ENCODE peak calls at places on chromosomes 5 and 9, in seven cellular contexts. T, R, J, O, H, Y and U are unnamed samples.

GRCh38 chr5:66169534-66169933 is 25.4 kb downstream of the SREK1 start:
- DNase-seq in T (no peak), R (no peak), J (no peak), O (no peak), H (no peak), Y (peak; percentile 54), U (no peak)

GRCh38 chr5:99061711-99062110 is 132.9 kb upstream of the CHD1 start:
- DNase-seq in T (no peak), R (no peak), J (peak; percentile 82), O (peak; percentile 74), H (no peak), Y (no peak), U (no peak)

GRCh38 chr9:80547613-80548012 is 975.8 kb downstream of the TLE4 start:
- DNase-seq in T (no peak), R (no peak), J (no peak), O (no peak), H (no peak), Y (no peak), U (no peak)

GRCh38 chr9:71233646-71234045 is 112.2 kb upstream of the TRPM3 start:
- DNase-seq in T (no peak), R (no peak), J (no peak), O (no peak), H (no peak), Y (no peak), U (no peak)

GRCh38 chr9:136306691-136307208 is 2.9 kb upstream of the CCDC187 start:
- DNase-seq in T (no peak), R (peak; percentile 49), J (no peak), O (no peak), H (peak; percentile 59), Y (no peak), U (no peak)

GRCh38 chr5:57841671-57842375 is 359.2 kb upstream of the ACTBL2 start:
- DNase-seq in T (peak; percentile 65), R (peak; percentile 62), J (peak; percentile 99), O (peak; percentile 99), H (no peak), Y (no peak), U (no peak)

GRCh38 chr9:101449071-101449721 is 13.6 kb upstream of the ALDOB start:
- DNase-seq in T (peak; percentile 83), R (peak; percentile 91), J (peak; percentile 48), O (peak; percentile 64), H (peak; percentile 89), Y (peak; percentile 78), U (no peak)

GRCh38 chr5:84088996-84089395 is 295.7 kb downstream of the EDIL3 start:
- DNase-seq in T (peak; percentile 31), R (peak; percentile 16), J (peak; percentile 34), O (no peak), H (peak; percentile 22), Y (peak; percentile 1), U (no peak)

GRCh38 chr9:35832814-35833213 is 3.8 kb downstream of the TMEM8B start:
- DNase-seq in T (no peak), R (no peak), J (no peak), O (no peak), H (no peak), Y (no peak), U (no peak)

GRCh38 chr9:36208521-36209253 is 18.0 kb downstream of the CLTA start:
- DNase-seq in T (no peak), R (no peak), J (peak; percentile 40), O (no peak), H (peak; percentile 50), Y (no peak), U (no peak)

GRCh38 chr5:120382813-120383212 is 81.3 kb upstream of the PRR16 start:
- DNase-seq in T (no peak), R (no peak), J (no peak), O (no peak), H (no peak), Y (no peak), U (peak; percentile 32)

GRCh38 chr5:104080646-104081175 is 518.1 kb upstream of the NUDT12 start:
- DNase-seq in T (no peak), R (no peak), J (no peak), O (no peak), H (no peak), Y (no peak), U (no peak)

GRCh38 chr9:107732781-107733529 is 243.4 kb upstream of the KLF4 start:
- DNase-seq in T (no peak), R (no peak), J (peak; percentile 88), O (peak; percentile 79), H (no peak), Y (no peak), U (no peak)

GRCh38 chr9:89256225-89256624 is 54.8 kb upstream of the CKS2 start:
- DNase-seq in T (no peak), R (no peak), J (no peak), O (no peak), H (no peak), Y (no peak), U (no peak)

GRCh38 chr5:56277573-56277972 is 44.4 kb upstream of the ANKRD55 start:
- DNase-seq in T (no peak), R (no peak), J (no peak), O (no peak), H (no peak), Y (no peak), U (no peak)

GRCh38 chr5:41785061-41785460 is 85.2 kb downstream of the OXCT1 start:
- DNase-seq in T (no peak), R (no peak), J (no peak), O (no peak), H (no peak), Y (no peak), U (no peak)

GRCh38 chr5:8912106-8912505 is 633.8 kb downstream of the SEMA5A start:
- DNase-seq in T (no peak), R (no peak), J (peak; percentile 66), O (peak; percentile 71), H (no peak), Y (no peak), U (no peak)

GRCh38 chr5:43555895-43556606 is 826 bp downstream of the PAIP1 start:
- DNase-seq in T (peak; percentile 6), R (peak; percentile 66), J (peak; percentile 51), O (peak; percentile 60), H (peak; percentile 81), Y (peak; percentile 51), U (peak; percentile 72)

GRCh38 chr9:95264954-95265615 is 52.4 kb downstream of the FANCC start:
- DNase-seq in T (no peak), R (peak; percentile 34), J (peak; percentile 52), O (no peak), H (no peak), Y (peak; percentile 24), U (no peak)

GRCh38 chr5:153781325-153781724 is 257.4 kb downstream of the FAM114A2 start:
- DNase-seq in T (no peak), R (no peak), J (no peak), O (no peak), H (no peak), Y (no peak), U (no peak)

GRCh38 chr9:14326264-14326826 is 12.4 kb upstream of the NFIB start:
- DNase-seq in T (no peak), R (no peak), J (peak; percentile 92), O (peak; percentile 92), H (no peak), Y (peak; percentile 51), U (peak; percentile 6)

GRCh38 chr9:127654619-127655018 is 42.5 kb downstream of the STXBP1 start:
- DNase-seq in T (no peak), R (no peak), J (peak; percentile 36), O (no peak), H (no peak), Y (no peak), U (no peak)

GRCh38 chr5:1510151-1510561 is 13.6 kb downstream of the LPCAT1 start:
- DNase-seq in T (no peak), R (no peak), J (no peak), O (no peak), H (no peak), Y (no peak), U (no peak)

GRCh38 chr9:35257986-35258664 is 96.3 kb downstream of the UNC13B start:
- DNase-seq in T (no peak), R (no peak), J (no peak), O (peak; percentile 27), H (no peak), Y (no peak), U (no peak)

GRCh38 chr5:164235176-164235914 is 729.9 kb downstream of the MAT2B start:
- DNase-seq in T (no peak), R (no peak), J (peak; percentile 98), O (no peak), H (no peak), Y (no peak), U (no peak)

DNA sequence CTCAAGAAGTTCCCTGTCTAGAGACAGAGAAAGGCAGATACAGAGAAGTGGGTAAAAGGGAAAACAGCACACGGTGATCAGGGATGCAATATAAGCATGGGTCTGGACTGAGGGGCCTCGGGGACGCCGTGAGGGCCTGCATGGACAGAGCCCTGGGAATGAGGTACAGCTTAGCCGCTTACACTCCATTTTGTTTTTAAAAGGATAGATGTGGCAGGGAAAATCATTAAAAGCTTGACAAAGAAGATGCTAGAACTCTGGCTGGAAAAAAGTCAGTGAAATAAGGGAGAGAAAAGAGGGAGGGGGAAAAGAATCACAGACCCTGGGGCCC is 69.1 kb downstream of the EPB41L4B start:
- DNase-seq in T (no peak), R (no peak), J (no peak), O (no peak), H (no peak), Y (no peak), U (no peak)
- H2AFZ ChIP-seq in T (no peak overlapping the region), R (no peak overlapping the region), J (no peak overlapping the region), O (peak overlapping the region; percentile 1), H (peak overlapping the region; percentile 50), Y (no peak overlapping the region), U (no peak overlapping the region)

DNA sequence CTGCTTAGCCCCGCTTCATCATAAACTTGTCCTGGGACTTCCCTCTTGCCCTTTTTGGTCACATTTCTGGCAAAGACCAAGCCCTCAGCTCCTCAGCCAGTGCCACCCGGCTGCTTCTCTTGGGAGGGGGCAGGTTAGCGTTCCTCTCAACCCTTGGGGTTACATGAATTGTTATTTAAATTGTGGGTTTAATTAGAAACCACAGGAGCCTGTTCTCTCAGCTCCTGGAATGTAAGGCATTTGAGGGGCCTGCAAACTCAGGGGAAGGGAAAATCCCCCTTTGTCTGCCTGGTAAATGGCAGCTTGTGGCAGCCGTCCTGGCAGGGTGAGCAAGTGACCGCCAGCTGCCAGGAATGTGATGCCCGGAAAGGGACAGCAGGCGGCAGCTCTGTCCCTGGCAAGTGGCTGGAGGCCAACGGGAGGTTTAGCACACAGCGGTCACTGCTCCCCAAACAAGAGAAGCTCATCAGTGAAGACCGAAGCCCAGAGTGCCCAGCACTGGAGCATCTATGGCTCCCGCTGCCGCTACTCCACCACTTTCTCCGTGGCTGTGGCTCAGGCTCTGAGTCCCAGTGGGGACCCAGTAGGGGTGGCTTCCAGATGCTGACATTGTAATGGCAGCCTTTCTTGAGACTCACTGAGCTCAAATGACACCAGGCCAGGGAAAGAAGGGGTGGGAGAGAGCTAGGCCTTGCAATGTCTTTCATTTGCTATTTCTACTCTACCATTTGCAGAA is 51.7 kb downstream of the SHB start:
- DNase-seq in T (no peak), R (peak; percentile 97), J (peak; percentile 94), O (peak; percentile 52), H (peak; percentile 80), Y (no peak), U (no peak)
- TF ChIP-seq CTCF in T (no peak), R (peak; percentile 69), J (no peak), O (peak; percentile 20), H (peak; percentile 45), Y (no peak), U (no peak)

GRCh38 chr5:19555436-19555835 is 432.6 kb downstream of the CDH18 start:
- DNase-seq in T (no peak), R (peak; percentile 13), J (no peak), O (no peak), H (no peak), Y (no peak), U (no peak)
- H2AFZ ChIP-seq in T (no peak overlapping the region), R (peak overlapping the region; percentile 26), J (no peak overlapping the region), O (peak overlapping the region; percentile 25), H (no peak overlapping the region), Y (no peak overlapping the region), U (no peak overlapping the region)

GRCh38 chr5:170429014-170429413 is 39.8 kb upstream of the KCNMB1 start:
- DNase-seq in T (no peak), R (peak; percentile 31), J (peak; percentile 13), O (no peak), H (peak; percentile 28), Y (no peak), U (no peak)
- TF ChIP-seq CTCF in T (peak; percentile 24), R (peak; percentile 36), J (peak; percentile 18), O (peak; percentile 17), H (peak; percentile 35), Y (no peak), U (no peak)